ENCODE peak calls at places on chromosomes 12 and 14, in four cellular contexts. B is trophoblast cell, A is IMR-90, W is neuronal stem cell. E is an unnamed sample.
A peak's percentile ranks its signal among the peaks of the same experiment; 100 is the strongest.

GRCh38 chr12:75553865-75554555 is 42.6 kb upstream of the KRR1 start:
- DNase-seq in B (peak; percentile 66), A (peak; percentile 27), W (no peak), E (no peak)

GRCh38 chr12:113443030-113443539 is 20.9 kb downstream of the SDSL start:
- DNase-seq in B (no peak), A (no peak), W (no peak), E (no peak)

GRCh38 chr12:21989819-21990412 is 48.7 kb upstream of the ABCC9 start:
- DNase-seq in B (peak; percentile 58), A (peak; percentile 66), W (no peak), E (peak; percentile 12)

GRCh38 chr14:92644166-92644565 is 104.3 kb downstream of the LGMN start:
- DNase-seq in B (peak; percentile 86), A (peak; percentile 85), W (no peak), E (peak; percentile 76)

GRCh38 chr12:30753761-30754382 is 879 bp downstream of the CAPRIN2 start:
- DNase-seq in B (peak; percentile 70), A (peak; percentile 32), W (no peak), E (peak; percentile 55)

GRCh38 chr12:77231548-77231947 is 166.2 kb upstream of the E2F7 start:
- DNase-seq in B (no peak), A (peak; percentile 55), W (no peak), E (peak; percentile 5)

GRCh38 chr14:104099096-104100041 is 13.9 kb downstream of the ASPG start:
- DNase-seq in B (no peak), A (no peak), W (no peak), E (no peak)

GRCh38 chr14:89903340-89903965 is 51.1 kb downstream of the EFCAB11 start:
- DNase-seq in B (no peak), A (no peak), W (no peak), E (no peak)

GRCh38 chr14:101177301-101178055 is 274.0 kb upstream of the RTL1 start:
- DNase-seq in B (no peak), A (no peak), W (no peak), E (no peak)

GRCh38 chr14:101174522-101174838 is 271.0 kb upstream of the RTL1 start:
- DNase-seq in B (no peak), A (no peak), W (no peak), E (no peak)

GRCh38 chr14:101174980-101175606 is 271.6 kb upstream of the RTL1 start:
- DNase-seq in B (no peak), A (no peak), W (no peak), E (no peak)

GRCh38 chr14:101176535-101177205 is 273.1 kb upstream of the RTL1 start:
- DNase-seq in B (no peak), A (no peak), W (no peak), E (no peak)

DNA sequence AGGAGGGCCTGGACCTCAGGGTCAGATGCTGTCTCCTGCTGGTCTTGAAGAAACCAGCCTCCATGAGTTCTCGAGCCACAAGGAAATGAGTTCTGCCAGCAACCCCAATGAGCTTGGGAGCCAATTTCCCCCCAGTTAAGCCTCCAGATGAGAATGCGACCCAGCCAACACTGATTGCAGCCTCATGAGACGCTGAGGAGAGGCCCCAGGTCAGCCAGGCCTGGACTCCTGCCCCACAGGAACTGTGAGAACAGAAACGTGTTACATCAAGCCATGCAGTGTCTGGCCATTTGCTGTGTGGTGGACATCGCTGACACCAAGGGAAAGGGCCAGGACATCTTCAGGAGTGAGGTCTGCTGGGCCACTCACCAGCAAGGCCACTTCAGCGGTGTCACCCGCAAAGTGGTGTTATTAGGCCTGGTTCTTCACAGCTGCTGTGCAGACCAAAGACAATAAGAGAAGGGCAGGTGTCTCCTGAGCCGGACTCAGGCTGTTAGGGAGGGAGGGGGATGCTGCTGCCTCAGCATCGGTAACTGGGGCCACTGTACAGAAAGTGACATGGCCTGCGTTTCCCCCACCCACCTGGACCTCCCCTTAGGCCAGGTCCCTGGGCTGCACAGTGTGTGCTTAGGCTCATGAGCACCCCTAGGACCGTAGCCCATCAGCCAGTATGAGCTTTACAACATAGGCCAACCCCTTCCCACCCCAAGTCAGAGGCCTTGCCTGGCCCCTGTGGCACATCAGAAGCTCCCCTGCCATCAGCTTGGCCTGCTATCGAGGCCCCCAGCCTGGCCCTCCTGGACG is 272.4 kb upstream of the RTL1 start:
- DNase-seq in B (no peak), A (no peak), W (no peak), E (no peak)
- H4K8ac ChIP-seq in B (no peak overlapping the region), A (no peak overlapping the region), W (no peak overlapping the region), E (no peak overlapping the region)

DNA sequence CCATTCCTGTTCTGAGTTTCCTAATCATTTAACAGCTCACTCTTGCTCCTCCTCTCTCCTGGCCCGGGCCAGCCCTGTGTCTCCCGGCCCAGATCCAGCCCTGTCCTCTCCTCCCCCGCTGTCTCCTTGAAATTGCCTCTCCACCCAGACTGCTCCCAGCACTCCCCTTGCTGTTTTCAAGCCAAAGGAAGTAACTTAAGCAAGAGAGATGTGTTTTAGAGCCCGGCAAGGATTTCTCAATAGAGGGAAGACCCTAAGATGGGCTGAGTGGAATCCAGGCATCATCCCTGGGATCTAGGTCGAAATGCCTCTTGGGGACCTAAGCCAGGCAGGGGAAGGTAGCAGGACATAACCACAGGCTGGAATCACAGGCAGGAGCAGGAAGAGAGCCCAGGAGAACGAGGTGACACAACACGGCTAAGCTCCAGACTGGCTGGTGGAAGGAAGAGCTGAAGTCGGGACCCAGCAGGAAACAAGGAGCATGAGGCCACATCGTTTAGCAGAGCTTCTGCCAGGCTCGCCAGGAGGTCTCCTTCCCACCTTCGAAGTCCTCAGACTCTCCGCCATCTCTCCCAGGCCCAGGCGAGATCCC is 2.0 kb upstream of the LRP1-AS start:
- DNase-seq in B (no peak), A (peak; percentile 61), W (no peak), E (peak; percentile 82)
- H2AFZ ChIP-seq in B (no peak overlapping the region), A (no peak overlapping the region), W (no peak overlapping the region), E (no peak overlapping the region)

GRCh38 chr12:32897688-32898573 is 1.4 kb upstream of the PKP2 start:
- DNase-seq in B (peak; percentile 14), A (no peak), W (no peak), E (no peak)

GRCh38 chr12:32896438-32897275 is at the start of gene PKP2:
- DNase-seq in B (peak; percentile 98), A (no peak), W (peak; percentile 69), E (peak; percentile 45)

GRCh38 chr12:32894566-32894965 is 2.0 kb downstream of the PKP2 start:
- DNase-seq in B (peak; percentile 36), A (no peak), W (no peak), E (no peak)

GRCh38 chr12:32897276-32897615 is 669 bp upstream of the PKP2 start:
- DNase-seq in B (no peak), A (no peak), W (no peak), E (no peak)

GRCh38 chr12:32895688-32896437 is 714 bp downstream of the PKP2 start:
- DNase-seq in B (peak; percentile 38), A (no peak), W (no peak), E (peak; percentile 13)
- H3K4me1 ChIP-seq in B (peaks cover 6% of the 10 kb centered on the region), A (no peaks in the 10 kb centered on the region), W (peaks cover 7% of the 10 kb centered on the region), E (peaks cover 14% of the 10 kb centered on the region)

GRCh38 chr14:24483604-24484252 is 24.3 kb downstream of the CMA1 start:
- DNase-seq in B (peak; percentile 8), A (peak; percentile 27), W (no peak), E (peak; percentile 36)

DNA sequence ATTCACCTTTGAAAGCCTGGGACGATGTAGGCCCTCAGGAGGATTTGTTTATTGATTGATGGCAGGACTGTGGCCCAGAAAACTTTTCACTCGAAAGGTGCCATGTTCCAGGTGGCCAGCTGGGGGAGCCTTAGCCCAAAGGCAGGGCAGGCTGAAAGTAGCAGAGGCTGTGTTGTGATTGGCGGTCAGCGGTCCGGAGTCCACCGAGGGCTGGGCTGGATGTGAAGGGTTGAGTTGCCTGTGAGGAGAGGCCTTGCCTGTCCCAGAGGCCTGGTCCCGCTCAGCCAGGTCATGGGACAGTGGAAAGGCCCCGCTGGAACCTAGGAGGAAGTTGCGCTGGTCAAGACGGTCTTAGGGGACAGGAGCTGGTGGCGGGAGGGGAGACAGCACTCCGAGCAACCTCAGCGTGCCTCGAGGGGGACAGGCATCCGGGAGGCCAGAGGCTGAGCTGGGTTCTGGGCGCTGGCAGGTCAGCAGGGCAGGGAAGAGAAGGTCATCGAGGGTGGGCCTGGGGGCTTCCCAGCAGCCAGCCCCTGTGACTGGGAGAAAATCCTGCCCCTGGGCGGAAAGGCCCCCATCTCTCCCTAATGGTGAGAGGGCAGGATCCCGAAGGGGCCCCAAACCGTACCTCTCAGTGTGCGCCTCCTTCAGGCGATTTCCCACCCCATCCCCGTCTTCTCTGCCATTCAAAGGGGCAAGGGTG is 26.3 kb downstream of the CMA1 start:
- DNase-seq in B (peak; percentile 8), A (peak; percentile 8), W (peak; percentile 32), E (no peak)
- H4K8ac ChIP-seq in B (no peak overlapping the region), A (no peak overlapping the region), W (peak overlapping the region; percentile 65), E (no peak overlapping the region)

DNA sequence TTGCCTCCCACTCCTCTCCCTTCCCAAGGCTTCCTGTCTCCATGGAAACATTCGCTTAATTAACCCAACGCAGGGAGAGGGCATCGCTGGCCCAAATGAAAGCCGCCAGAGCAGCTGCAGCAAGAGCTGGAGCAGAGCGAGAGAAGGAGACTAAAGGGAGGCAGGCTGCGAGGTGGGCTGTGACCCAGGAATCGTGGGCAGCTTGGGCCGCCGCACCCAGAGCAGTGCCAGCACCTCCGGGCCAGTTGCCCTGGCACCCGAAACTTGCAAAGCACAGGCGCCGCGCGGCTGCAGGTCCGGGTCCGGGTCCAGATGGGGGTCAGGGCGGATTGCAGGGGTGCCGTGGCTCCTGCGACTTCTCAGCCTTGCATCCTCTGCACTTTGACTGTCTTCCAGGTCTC is 43.4 kb upstream of the PTPRQ start:
- DNase-seq in B (no peak), A (no peak), W (no peak), E (no peak)
- H2AFZ ChIP-seq in B (no peak overlapping the region), A (peak overlapping the region; percentile 52), W (peak overlapping the region; percentile 56), E (peak overlapping the region; percentile 27)

GRCh38 chr12:120224304-120225199 is 23.6 kb upstream of the RPLP0 start:
- DNase-seq in B (peak; percentile 12), A (no peak), W (no peak), E (no peak)

GRCh38 chr12:120228041-120228290 is 27.1 kb upstream of the RPLP0 start:
- DNase-seq in B (no peak), A (no peak), W (no peak), E (no peak)

GRCh38 chr12:120225200-120225558 is 24.3 kb upstream of the RPLP0 start:
- DNase-seq in B (no peak), A (no peak), W (no peak), E (no peak)

GRCh38 chr12:120227233-120228040 is 26.5 kb upstream of the RPLP0 start:
- DNase-seq in B (no peak), A (no peak), W (no peak), E (no peak)

GRCh38 chr12:120225852-120226640 is 25.1 kb upstream of the RPLP0 start:
- DNase-seq in B (no peak), A (no peak), W (no peak), E (no peak)
- H3K4me1 ChIP-seq in B (peaks cover 35% of the 10 kb centered on the region), A (peaks cover 32% of the 10 kb centered on the region), W (peaks cover 43% of the 10 kb centered on the region), E (peaks cover 63% of the 10 kb centered on the region)

DNA sequence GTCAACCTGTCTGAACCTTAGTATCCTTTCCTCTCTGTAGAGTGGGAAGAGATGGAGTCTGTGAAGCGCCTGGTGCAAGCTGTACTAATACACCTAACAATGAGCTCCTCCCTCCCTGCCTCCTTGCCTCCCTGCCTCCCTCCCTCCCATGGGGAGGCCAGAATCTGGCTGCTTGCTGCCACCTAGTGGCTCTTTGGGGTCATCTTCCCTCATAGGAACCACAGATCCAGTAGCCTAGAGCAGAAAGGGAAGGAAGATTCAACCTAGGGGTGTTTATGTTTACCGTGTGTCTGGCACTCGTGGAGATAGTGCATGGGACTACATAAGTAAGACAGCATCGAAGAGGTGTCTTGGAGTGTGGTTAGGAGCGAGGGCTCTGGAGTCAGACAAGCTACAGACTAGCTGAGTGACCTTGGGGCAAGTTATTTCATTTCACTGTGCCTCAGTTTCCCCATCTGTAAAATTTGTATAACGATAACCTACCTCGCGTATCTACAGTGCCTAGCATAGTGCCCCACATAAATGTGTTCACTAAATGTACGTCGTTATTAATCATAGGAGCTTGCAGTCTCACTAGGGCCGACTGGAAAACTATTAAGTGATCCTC is 35.5 kb upstream of the TSPAN9 start:
- DNase-seq in B (peak; percentile 96), A (peak; percentile 67), W (peak; percentile 68), E (peak; percentile 85)
- H4K8ac ChIP-seq in B (no peak overlapping the region), A (no peak overlapping the region), W (no peak overlapping the region), E (no peak overlapping the region)

E was measured in mesenchymal stem cell.